ENCODE peak calls at places on chromosomes 16 and 17, in seven cellular contexts. B is T-helper 17 cell; V is Right ventricle myocardium superior; D is activated CD8-positive, alpha-beta T cell treated with anti-CD3 and anti-CD28 coated beads, Interleukin-2, amount 10 ng/mL, durations not matched to agents 7 days and 5 days; Z is lower lobe of right lung; E is activated T-cell treated with anti-CD3 and anti-CD28 coated beads, Interleukin-2, amount 50 U/mL, for 4 hours; I is activated naive CD8-positive, alpha-beta T cell treated with anti-CD3 and anti-CD28 coated beads, Interleukin-2, amount 10 ng/mL, durations not matched to agents 7 days and 5 days. W is an unnamed sample.

GRCh38 chr17:56638536-56639177 is 45.2 kb downstream of the NOG start:
- ATAC-seq in B (no peak), V (no peak), D (no peak), Z (no peak), E (no peak), I (no peak), W (no peak)

GRCh38 chr16:10729104-10729503 is 14.5 kb upstream of the NUBP1 start:
- ATAC-seq in B (no peak), V (no peak), D (no peak), Z (no peak), E (no peak), I (no peak), W (no peak)

GRCh38 chr17:78804777-78805176 is 22.7 kb upstream of the CYTH1 start:
- ATAC-seq in B (no peak), V (no peak), D (no peak), Z (no peak), E (peak; percentile 36), I (no peak), W (no peak)

GRCh38 chr17:30600830-30601494 is 123.8 kb downstream of the GOSR1 start:
- ATAC-seq in B (peak; percentile 44), V (peak; percentile 7), D (peak; percentile 23), Z (peak; percentile 37), E (peak; percentile 9), I (peak; percentile 1), W (peak; percentile 35)

GRCh38 chr16:51818342-51818944 is 667.4 kb upstream of the SALL1 start:
- ATAC-seq in B (no peak), V (no peak), D (no peak), Z (peak; percentile 15), E (no peak), I (no peak), W (no peak)

GRCh38 chr17:66855204-66855603 is 20.3 kb downstream of the CACNG5 start:
- ATAC-seq in B (no peak), V (no peak), D (no peak), Z (no peak), E (no peak), I (no peak), W (no peak)

GRCh38 chr17:81050645-81051625 is 16.0 kb downstream of the BAIAP2 start:
- ATAC-seq in B (no peak), V (no peak), D (no peak), Z (no peak), E (no peak), I (no peak), W (no peak)

GRCh38 chr16:13083687-13084086 is 182.3 kb downstream of the SHISA9 start:
- ATAC-seq in B (no peak), V (no peak), D (no peak), Z (no peak), E (no peak), I (no peak), W (no peak)

GRCh38 chr16:58756650-58757332 is 22.7 kb upstream of the GOT2 start:
- ATAC-seq in B (no peak), V (peak; percentile 34), D (no peak), Z (no peak), E (no peak), I (no peak), W (no peak)

GRCh38 chr17:18968945-18969887 is 17.3 kb downstream of the SLC5A10 start:
- ATAC-seq in B (peak; percentile 6), V (no peak), D (no peak), Z (peak; percentile 29), E (no peak), I (no peak), W (no peak)